ENCODE peak calls at places on chromosomes 7 and 10, in six cellular contexts. Z is activated effector memory CD4-positive, alpha-beta T cell treated with anti-CD3 and anti-CD28 coated beads, Interleukin-2, amount 50 U/mL, for 16 hours; B is nucleus accumbens; U is DMS153; C is AG09319; D is lower leg skin. V is an unnamed sample.
A peak's percentile ranks its signal among the peaks of the same experiment; 100 is the strongest.

GRCh38 chr7:110534241-110534931 is 556.5 kb upstream of the LRRN3 start:
- DNase-seq in Z (no peak), B (no peak), U (peak; percentile 51), C (no peak), D (peak; percentile 73), V (peak; percentile 53)

GRCh38 chr10:5453749-5454489 is 41.6 kb downstream of the NET1 start:
- DNase-seq in Z (no peak), B (no peak), U (no peak), C (no peak), D (no peak), V (no peak)

GRCh38 chr7:542131-542934 is 22.7 kb upstream of the PDGFA start:
- DNase-seq in Z (no peak), B (no peak), U (no peak), C (no peak), D (no peak), V (no peak)

GRCh38 chr10:118800920-118801319 is 46.1 kb upstream of the CACUL1 start:
- DNase-seq in Z (no peak), B (no peak), U (no peak), C (no peak), D (peak; percentile 27), V (peak; percentile 26)

GRCh38 chr10:3419719-3420495 is 247.3 kb upstream of the PITRM1 start:
- DNase-seq in Z (no peak), B (no peak), U (no peak), C (no peak), D (no peak), V (no peak)

GRCh38 chr10:55509168-55509567 is 708.1 kb upstream of the PCDH15 start:
- DNase-seq in Z (no peak), B (no peak), U (no peak), C (no peak), D (no peak), V (no peak)

GRCh38 chr7:143210541-143210940 is 11.3 kb upstream of the TAS2R40 start:
- DNase-seq in Z (no peak), B (no peak), U (no peak), C (no peak), D (no peak), V (no peak)

GRCh38 chr7:35905555-35905954 is 104.7 kb downstream of the SEPTIN7 start:
- DNase-seq in Z (no peak), B (no peak), U (no peak), C (no peak), D (no peak), V (peak; percentile 69)

GRCh38 chr7:139505563-139505962 is 17.9 kb upstream of the CLEC2L start:
- DNase-seq in Z (no peak), B (no peak), U (no peak), C (no peak), D (no peak), V (peak; percentile 37)

GRCh38 chr7:76077435-76077834 is 29.5 kb downstream of the MDH2 start:
- DNase-seq in Z (no peak), B (no peak), U (no peak), C (no peak), D (no peak), V (no peak)

GRCh38 chr7:114084381-114085312 is 165.8 kb upstream of the PPP1R3A start:
- DNase-seq in Z (no peak), B (no peak), U (peak; percentile 13), C (no peak), D (peak; percentile 49), V (peak; percentile 65)

GRCh38 chr7:2876031-2876862 is 32.1 kb upstream of the GNA12 start:
- DNase-seq in Z (no peak), B (no peak), U (no peak), C (no peak), D (no peak), V (peak; percentile 89)

GRCh38 chr10:77804371-77804770 is 122.2 kb downstream of the DLG5 start:
- DNase-seq in Z (peak; percentile 13), B (no peak), U (no peak), C (no peak), D (no peak), V (no peak)

GRCh38 chr7:115941703-115942268 is 88.8 kb downstream of the TFEC start:
- DNase-seq in Z (no peak), B (no peak), U (no peak), C (no peak), D (no peak), V (peak; percentile 44)

GRCh38 chr10:98272690-98273453 is 4.9 kb upstream of the LOXL4 start:
- DNase-seq in Z (no peak), B (no peak), U (no peak), C (no peak), D (no peak), V (no peak)

GRCh38 chr10:58555170-58555929 is 42.7 kb downstream of the BICC1 start:
- DNase-seq in Z (no peak), B (no peak), U (no peak), C (no peak), D (no peak), V (no peak)

GRCh38 chr7:74197449-74198108 is 12.2 kb upstream of the LAT2 start:
- DNase-seq in Z (peak; percentile 41), B (no peak), U (no peak), C (no peak), D (no peak), V (no peak)